ENCODE peak calls at places on chromosomes 16 and 17, in five cellular contexts. I, X, E, A and U are unnamed samples.

GRCh38 chr17:73625006-73625405 is 19.2 kb downstream of the SDK2 start:
- DNase-seq in I (no peak), X (no peak), E (no peak), A (no peak), U (no peak)

GRCh38 chr17:78168906-78169793 is 769 bp downstream of the SYNGR2 start:
- DNase-seq in I (peak; percentile 74), X (peak; percentile 64), E (peak; percentile 67), A (peak; percentile 65), U (peak; percentile 56)

GRCh38 chr16:66930189-66930588 is 4.0 kb downstream of the CIAO2B start:
- DNase-seq in I (no peak), X (no peak), E (peak; percentile 62), A (peak; percentile 39), U (peak; percentile 48)

GRCh38 chr17:8746501-8747236 is 2.0 kb upstream of the CCDC42 start:
- DNase-seq in I (no peak), X (peak; percentile 8), E (no peak), A (no peak), U (no peak)

GRCh38 chr16:50036426-50036825 is 11.4 kb downstream of the CNEP1R1 start:
- DNase-seq in I (no peak), X (no peak), E (no peak), A (no peak), U (no peak)

GRCh38 chr17:81418710-81419332 is 23.6 kb downstream of the BAHCC1 start:
- DNase-seq in I (no peak), X (no peak), E (no peak), A (peak; percentile 41), U (no peak)

GRCh38 chr16:83814654-83814985 is 6.8 kb downstream of the HSBP1 start:
- DNase-seq in I (no peak), X (no peak), E (no peak), A (no peak), U (no peak)

GRCh38 chr17:9274119-9274445 is 252.8 kb downstream of the NTN1 start:
- DNase-seq in I (no peak), X (no peak), E (no peak), A (no peak), U (no peak)

GRCh38 chr17:2962236-2962635 is 101.2 kb downstream of the OR1D5 start:
- DNase-seq in I (no peak), X (no peak), E (no peak), A (no peak), U (no peak)

DNA sequence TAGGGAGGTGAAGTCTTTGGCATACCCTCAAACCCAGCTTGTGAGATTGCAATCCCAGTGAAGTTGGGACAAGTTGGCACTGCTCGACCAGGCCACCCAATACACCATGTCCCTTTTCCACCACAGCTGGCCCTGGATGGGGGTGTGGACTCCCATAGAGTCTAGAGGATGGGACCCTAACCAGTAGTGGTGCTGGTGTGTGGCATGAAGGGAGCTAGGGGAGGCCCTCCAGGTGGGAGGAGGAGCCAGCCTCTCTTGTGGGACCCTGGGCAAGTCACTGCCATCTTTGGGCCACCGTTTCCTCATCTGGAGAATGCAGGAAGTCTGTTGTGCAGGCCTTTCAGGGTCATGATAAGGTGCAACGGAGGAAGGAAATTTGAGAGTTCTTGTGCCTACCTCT is 1854.9 kb downstream of the TP53TG3F start:
- DNase-seq in I (no peak), X (no peak), E (no peak), A (no peak), U (no peak)
- H3K4me3 ChIP-seq in I (no peak overlapping the region), X (no peak overlapping the region), E (no peak overlapping the region), A (no peak overlapping the region), U (no peak overlapping the region)

DNA sequence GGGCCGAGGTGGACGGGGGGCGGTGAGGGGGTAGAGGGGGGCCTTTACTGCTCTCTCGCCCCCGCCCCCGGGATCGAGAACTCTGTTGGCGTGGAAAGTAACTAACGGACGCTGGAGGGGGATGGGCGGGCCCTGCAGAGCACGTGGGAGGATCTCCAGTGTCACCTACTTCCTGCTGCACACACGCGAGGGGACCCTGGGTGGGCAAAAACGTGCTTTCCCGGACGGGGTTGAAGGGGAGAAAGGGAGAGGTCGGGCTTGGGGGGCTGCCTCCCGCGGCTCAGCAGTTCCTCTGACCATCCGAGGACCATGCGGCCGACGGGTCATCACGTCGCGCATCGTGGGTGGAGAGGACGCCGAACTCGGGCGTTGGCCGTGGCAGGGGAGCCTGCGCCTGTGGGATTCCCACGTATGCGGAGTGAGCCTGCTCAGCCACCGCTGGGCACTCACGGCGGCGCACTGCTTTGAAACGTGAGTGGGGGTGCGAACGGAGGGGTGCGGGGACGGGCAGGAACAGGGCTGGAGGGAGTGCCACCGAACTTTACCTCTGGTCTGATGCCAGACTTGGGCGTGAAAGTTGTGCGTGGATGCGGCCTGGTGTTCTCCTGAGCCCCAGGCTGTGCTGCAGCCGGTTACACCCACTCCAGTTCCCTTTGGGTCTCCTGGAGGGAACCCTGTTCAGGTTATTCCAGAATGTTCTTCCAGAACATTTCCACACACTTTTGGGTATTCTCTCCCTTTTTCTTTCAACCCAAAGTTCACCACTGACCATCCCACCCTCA is 650 bp downstream of the PRSS21 start:
- DNase-seq in I (no peak), X (no peak), E (no peak), A (no peak), U (no peak)
- H3K27me3 ChIP-seq in I (peaks cover 6% of the 10 kb centered on the region), X (no peaks in the 10 kb centered on the region), E (no peaks in the 10 kb centered on the region), A (no peaks in the 10 kb centered on the region), U (no peaks in the 10 kb centered on the region)

DNA sequence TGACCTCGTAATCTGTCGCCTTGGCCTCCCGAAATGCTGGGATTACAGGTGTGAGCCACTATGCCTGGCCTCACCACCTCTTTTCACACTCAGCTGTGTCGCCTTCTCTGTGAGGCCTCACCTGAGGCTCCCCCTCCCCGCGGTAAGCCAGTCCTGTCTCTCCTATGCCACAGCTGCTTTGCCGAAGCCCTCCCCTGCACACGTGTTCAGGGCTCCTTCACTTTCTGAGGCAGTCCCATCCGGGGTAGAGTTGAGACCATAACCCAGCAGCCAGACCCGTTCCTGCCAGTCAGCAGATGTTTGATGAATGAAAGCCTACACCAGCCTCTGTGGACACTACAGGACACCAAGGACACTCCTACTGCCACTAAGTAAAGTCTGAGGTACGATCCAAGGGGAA is 10.6 kb downstream of the USP7 start:
- DNase-seq in I (no peak), X (no peak), E (no peak), A (no peak), U (no peak)
- H3K4me1 ChIP-seq in I (peaks cover 53% of the 10 kb centered on the region), X (peaks cover 22% of the 10 kb centered on the region), E (peaks cover 53% of the 10 kb centered on the region), A (peaks cover 48% of the 10 kb centered on the region), U (peaks cover 29% of the 10 kb centered on the region)

GRCh38 chr16:31712064-31712540 is 161.5 kb upstream of the ZNF267 start:
- DNase-seq in I (no peak), X (no peak), E (peak; percentile 19), A (peak; percentile 53), U (no peak)

GRCh38 chr16:31713945-31714898 is 159.4 kb upstream of the ZNF267 start:
- DNase-seq in I (no peak), X (no peak), E (no peak), A (peak; percentile 38), U (no peak)

GRCh38 chr16:31715915-31716314 is 157.7 kb upstream of the ZNF267 start:
- DNase-seq in I (no peak), X (no peak), E (peak; percentile 11), A (no peak), U (no peak)

GRCh38 chr16:31713071-31713944 is 160.3 kb upstream of the ZNF267 start:
- DNase-seq in I (peak; percentile 96), X (peak; percentile 87), E (peak; percentile 96), A (peak; percentile 92), U (peak; percentile 96)

DNA sequence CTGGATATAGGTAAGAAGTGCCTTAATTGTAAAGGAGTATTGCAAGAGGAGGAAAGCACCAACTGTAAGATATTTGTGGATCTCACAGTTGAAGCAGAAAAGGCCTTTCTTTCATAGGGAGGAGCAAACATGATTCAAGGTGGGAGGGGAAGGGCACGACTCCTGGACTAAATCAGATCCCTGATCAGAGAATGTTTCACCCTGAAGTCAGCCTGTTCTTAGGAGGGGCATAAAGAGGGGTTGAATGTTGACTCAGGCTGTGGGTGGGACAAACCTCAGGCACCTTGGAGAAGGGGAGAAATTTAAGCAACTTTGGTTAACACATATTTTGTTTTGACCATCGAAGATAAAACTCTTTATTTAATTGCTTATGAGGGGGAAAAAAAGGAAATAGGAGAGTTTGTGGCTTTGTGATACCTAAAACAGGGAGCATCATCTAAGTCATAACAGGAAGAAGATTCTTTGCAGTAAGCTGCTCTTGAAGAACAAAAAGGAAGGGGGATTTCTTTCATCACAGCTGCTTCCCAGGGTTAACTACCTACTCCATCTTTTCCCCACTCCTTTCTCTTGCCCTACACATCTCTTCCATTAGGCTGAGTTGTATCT is 158.6 kb upstream of the ZNF267 start:
- DNase-seq in I (no peak), X (no peak), E (no peak), A (no peak), U (no peak)
- H3K4me3 ChIP-seq in I (no peak overlapping the region), X (no peak overlapping the region), E (no peak overlapping the region), A (no peak overlapping the region), U (no peak overlapping the region)

GRCh38 chr17:6140188-6140587 is 70.0 kb downstream of the WSCD1 start:
- DNase-seq in I (no peak), X (no peak), E (no peak), A (no peak), U (no peak)

GRCh38 chr17:6147054-6147453 is 76.9 kb downstream of the WSCD1 start:
- DNase-seq in I (no peak), X (no peak), E (no peak), A (no peak), U (no peak)

GRCh38 chr17:6145946-6146345 is 75.8 kb downstream of the WSCD1 start:
- DNase-seq in I (no peak), X (no peak), E (no peak), A (no peak), U (no peak)
- H3K27me3 ChIP-seq in I (no peaks in the 10 kb centered on the region), X (peaks cover 8% of the 10 kb centered on the region), E (no peaks in the 10 kb centered on the region), A (no peaks in the 10 kb centered on the region), U (no peaks in the 10 kb centered on the region)

DNA sequence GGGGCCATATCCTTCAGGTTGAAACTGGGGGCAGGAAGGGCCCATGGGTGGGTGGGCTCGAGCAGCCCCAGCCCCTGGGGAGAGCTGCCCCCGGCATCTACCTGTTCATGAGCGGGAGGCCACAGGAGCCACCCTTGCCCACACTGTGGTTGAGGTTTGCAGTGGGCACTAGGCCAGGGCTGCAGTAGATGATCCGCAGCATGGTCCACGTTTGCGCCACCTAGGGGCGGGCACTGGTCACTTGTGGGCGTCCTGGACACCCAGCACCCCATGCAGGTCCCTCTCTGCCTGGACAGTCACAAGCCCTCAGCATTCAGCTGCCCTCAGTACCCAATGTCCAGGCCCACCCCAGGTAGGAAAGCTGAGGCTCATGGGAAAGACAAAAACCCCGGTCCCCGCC is 1.8 kb upstream of the JMJD8 start:
- DNase-seq in I (no peak), X (no peak), E (no peak), A (peak; percentile 73), U (peak; percentile 82)
- H3K4me1 ChIP-seq in I (peaks cover 52% of the 10 kb centered on the region), X (peaks cover 63% of the 10 kb centered on the region), E (peaks cover 19% of the 10 kb centered on the region), A (peaks cover 13% of the 10 kb centered on the region), U (peaks cover 12% of the 10 kb centered on the region)

DNA sequence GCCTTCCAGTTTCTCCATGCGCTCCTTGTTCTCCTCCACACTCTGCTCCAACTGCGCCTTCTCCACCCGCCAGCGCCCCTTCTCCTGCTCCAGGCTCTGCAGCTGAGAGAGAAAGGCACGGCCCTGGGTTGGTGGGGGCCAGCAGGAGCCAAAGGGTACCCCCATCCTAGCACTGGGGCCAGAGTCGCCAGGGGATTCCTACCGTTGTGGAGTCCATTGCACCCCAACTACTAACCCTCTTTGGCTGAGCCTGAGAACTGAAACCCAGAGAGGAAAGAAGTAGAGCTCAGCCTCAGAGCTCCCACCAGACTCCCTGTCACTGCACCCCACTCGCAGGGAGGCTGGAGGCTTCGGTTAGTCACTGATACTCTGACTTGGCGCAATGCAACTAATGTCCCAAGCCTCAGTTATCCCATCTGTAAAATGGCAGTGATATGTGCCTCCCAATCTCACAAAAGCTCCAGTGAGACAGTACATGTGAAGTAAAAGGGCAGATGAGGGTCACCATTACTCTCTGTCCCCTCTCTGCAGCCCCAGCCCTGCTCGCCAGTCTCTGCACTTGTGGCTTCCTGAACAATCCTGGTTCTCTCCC is 6.2 kb upstream of the SAMD14 start:
- DNase-seq in I (no peak), X (no peak), E (no peak), A (no peak), U (no peak)
- H3K4me3 ChIP-seq in I (no peak overlapping the region), X (no peak overlapping the region), E (no peak overlapping the region), A (no peak overlapping the region), U (no peak overlapping the region)